ENCODE peak calls at places on chromosomes 2 and 18, in ten cellular contexts. V, B, G, N, A, S, U, D, O and T are unnamed samples.

GRCh38 chr2:119063146-119063545 is 95.4 kb downstream of the C1QL2 start:
- DNase-seq in V (no peak), B (no peak), G (no peak), N (no peak), A (no peak), S (no peak), U (no peak), D (no peak), O (no peak), T (no peak)

GRCh38 chr18:73023975-73024374 is 156.2 kb upstream of the NETO1 start:
- DNase-seq in V (no peak), B (no peak), G (no peak), N (no peak), A (no peak), S (no peak), U (no peak), D (no peak), O (no peak), T (no peak)

GRCh38 chr2:204533629-204534370 is 11.5 kb upstream of the PARD3B start:
- DNase-seq in V (peak; percentile 73), B (no peak), G (no peak), N (no peak), A (peak; percentile 58), S (no peak), U (peak; percentile 38), D (no peak), O (no peak), T (peak; percentile 37)

GRCh38 chr18:40673150-40673549 is 1281.9 kb upstream of the PIK3C3 start:
- DNase-seq in V (no peak), B (no peak), G (no peak), N (no peak), A (no peak), S (no peak), U (no peak), D (no peak), O (no peak), T (no peak)

GRCh38 chr2:172208881-172209325 is 106.2 kb upstream of the DLX2 start:
- DNase-seq in V (peak; percentile 80), B (peak; percentile 57), G (no peak), N (no peak), A (peak; percentile 26), S (no peak), U (no peak), D (no peak), O (no peak), T (no peak)

GRCh38 chr2:222977121-222977520 is 74.9 kb upstream of the KCNE4 start:
- DNase-seq in V (no peak), B (no peak), G (no peak), N (no peak), A (no peak), S (no peak), U (no peak), D (no peak), O (no peak), T (no peak)

GRCh38 chr2:203915256-203915655 is 21.3 kb upstream of the ICOS start:
- DNase-seq in V (no peak), B (no peak), G (no peak), N (no peak), A (no peak), S (no peak), U (no peak), D (no peak), O (no peak), T (no peak)

GRCh38 chr2:65402339-65402738 is 30.1 kb downstream of the SPRED2 start:
- DNase-seq in V (no peak), B (no peak), G (no peak), N (no peak), A (peak; percentile 37), S (no peak), U (no peak), D (no peak), O (no peak), T (no peak)

GRCh38 chr2:128413014-128413717 is 94.5 kb upstream of the HS6ST1 start:
- DNase-seq in V (no peak), B (no peak), G (no peak), N (no peak), A (no peak), S (no peak), U (peak; percentile 9), D (no peak), O (no peak), T (no peak)

GRCh38 chr2:130808482-130809268 is 28.0 kb upstream of the ARHGEF4 start:
- DNase-seq in V (peak; percentile 98), B (peak; percentile 72), G (no peak), N (no peak), A (no peak), S (no peak), U (no peak), D (no peak), O (no peak), T (no peak)

DNA sequence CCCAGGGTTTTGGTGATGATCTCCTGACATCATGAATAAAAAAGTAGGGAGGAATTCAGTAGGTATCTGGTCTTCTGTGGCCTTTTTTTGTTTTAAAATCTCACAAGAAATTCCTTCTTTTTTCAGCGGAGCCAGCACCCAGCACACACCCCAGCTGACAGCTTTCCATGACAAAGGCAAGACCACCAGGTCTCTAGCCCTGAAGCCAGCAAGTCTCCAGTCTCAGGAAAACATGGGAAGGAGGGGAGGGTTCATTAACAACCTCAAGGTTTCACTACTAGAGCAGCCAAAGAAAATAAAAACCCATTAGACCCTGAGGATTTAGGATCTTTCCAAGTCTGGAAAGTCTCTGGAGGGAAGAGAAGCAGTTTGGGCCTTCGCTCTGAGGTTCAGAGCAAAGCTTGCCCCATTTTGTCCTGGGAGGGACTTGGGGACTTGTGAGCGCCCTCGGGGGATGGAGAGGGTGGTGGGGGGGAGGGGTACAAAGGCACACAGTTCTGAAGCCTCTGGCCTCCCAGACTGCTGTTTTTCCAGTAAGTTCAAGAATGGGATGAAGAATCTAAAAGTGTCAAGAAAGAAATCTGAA is 9.0 kb downstream of the FOXI3 start:
- DNase-seq in V (no peak), B (no peak), G (no peak), N (no peak), A (no peak), S (no peak), U (no peak), D (no peak), O (no peak), T (no peak)
- H3K27ac ChIP-seq in V (no peak overlapping the region), B (no peak overlapping the region), G (no peak overlapping the region), N (no peak overlapping the region), A (no peak overlapping the region), S (no peak overlapping the region), U (no peak overlapping the region), D (no peak overlapping the region), O (no peak overlapping the region), T (no peak overlapping the region)

GRCh38 chr2:235811446-235812184 is 317.8 kb downstream of the AGAP1 start:
- DNase-seq in V (no peak), B (no peak), G (no peak), N (no peak), A (no peak), S (no peak), U (no peak), D (no peak), O (no peak), T (no peak)
- H3K36me3 ChIP-seq in V (no peaks in the 10 kb centered on the region), B (no peaks in the 10 kb centered on the region), G (peaks cover 17% of the 10 kb centered on the region), N (no peaks in the 10 kb centered on the region), A (peaks cover 2% of the 10 kb centered on the region), S (no peaks in the 10 kb centered on the region), U (no peaks in the 10 kb centered on the region), D (peaks cover 5% of the 10 kb centered on the region), O (peaks cover 4% of the 10 kb centered on the region), T (no peaks in the 10 kb centered on the region)

GRCh38 chr2:14634885-14635871 is 2.7 kb downstream of the LRATD1 start:
- DNase-seq in V (peak; percentile 89), B (peak; percentile 54), G (peak; percentile 55), N (no peak), A (peak; percentile 72), S (no peak), U (peak; percentile 89), D (peak; percentile 89), O (peak; percentile 84), T (peak; percentile 80)

GRCh38 chr2:14633031-14633430 is 514 bp downstream of the LRATD1 start:
- DNase-seq in V (peak; percentile 36), B (no peak), G (no peak), N (no peak), A (no peak), S (no peak), U (peak; percentile 33), D (no peak), O (no peak), T (peak; percentile 75)

GRCh38 chr2:14632133-14632936 is at the start of gene LRATD1:
- DNase-seq in V (peak; percentile 90), B (peak; percentile 53), G (peak; percentile 43), N (no peak), A (peak; percentile 73), S (no peak), U (peak; percentile 97), D (peak; percentile 93), O (peak; percentile 89), T (peak; percentile 97)

GRCh38 chr2:14634223-14634884 is 1.8 kb downstream of the LRATD1 start:
- DNase-seq in V (peak; percentile 86), B (peak; percentile 45), G (peak; percentile 70), N (no peak), A (peak; percentile 70), S (no peak), U (peak; percentile 86), D (peak; percentile 89), O (peak; percentile 88), T (peak; percentile 89)

GRCh38 chr2:14633451-14634211 is 1.1 kb downstream of the LRATD1 start:
- DNase-seq in V (no peak), B (no peak), G (no peak), N (no peak), A (no peak), S (no peak), U (peak; percentile 33), D (peak; percentile 67), O (peak; percentile 52), T (peak; percentile 35)
- H3K4me3 ChIP-seq in V (peak overlapping the region; percentile 66), B (peak overlapping the region; percentile 36), G (peak overlapping the region; percentile 48), N (no peak overlapping the region), A (peak overlapping the region; percentile 57), S (no peak overlapping the region), U (peak overlapping the region; percentile 70), D (peak overlapping the region; percentile 43), O (peak overlapping the region; percentile 36), T (peak overlapping the region; percentile 81)

GRCh38 chr2:101768480-101769077 is 71.1 kb downstream of the MAP4K4 start:
- DNase-seq in V (no peak), B (no peak), G (no peak), N (no peak), A (no peak), S (peak; percentile 19), U (no peak), D (no peak), O (no peak), T (no peak)

GRCh38 chr2:101766871-101767739 is 69.6 kb downstream of the MAP4K4 start:
- DNase-seq in V (peak; percentile 85), B (peak; percentile 89), G (no peak), N (no peak), A (peak; percentile 67), S (no peak), U (no peak), D (no peak), O (no peak), T (no peak)

GRCh38 chr2:101763496-101764333 is 66.2 kb downstream of the MAP4K4 start:
- DNase-seq in V (no peak), B (no peak), G (no peak), N (no peak), A (no peak), S (no peak), U (no peak), D (no peak), O (no peak), T (no peak)

GRCh38 chr2:101762451-101763171 is 65.1 kb downstream of the MAP4K4 start:
- DNase-seq in V (no peak), B (no peak), G (no peak), N (no peak), A (no peak), S (no peak), U (no peak), D (no peak), O (no peak), T (no peak)

GRCh38 chr2:101766337-101766736 is 68.8 kb downstream of the MAP4K4 start:
- DNase-seq in V (no peak), B (no peak), G (no peak), N (no peak), A (no peak), S (no peak), U (no peak), D (no peak), O (no peak), T (no peak)
- H3K27ac ChIP-seq in V (peak overlapping the region; percentile 25), B (peak overlapping the region; percentile 73), G (peak overlapping the region; percentile 51), N (no peak overlapping the region), A (peak overlapping the region; percentile 31), S (no peak overlapping the region), U (no peak overlapping the region), D (peak overlapping the region; percentile 49), O (peak overlapping the region; percentile 65), T (no peak overlapping the region)